ENCODE peak calls at places on chromosomes 6 and 20, in four cellular contexts. D, U, X and N are unnamed samples.

GRCh38 chr20:32685541-32686529 is 12.1 kb upstream of the C20orf203 start:
- DNase-seq in X (no peak), U (peak; percentile 100), D (no peak), N (no peak)

GRCh38 chr20:53655909-53656652 is 62.4 kb upstream of the ZNF217 start:
- DNase-seq in X (no peak), U (no peak), D (no peak), N (no peak)

GRCh38 chr6:36127462-36128016 is 2.8 kb upstream of the MAPK13 start:
- DNase-seq in D (no peak), X (peak; percentile 92), U (peak; percentile 77), N (peak; percentile 56)

GRCh38 chr6:104908031-104908430 is 48.3 kb upstream of the HACE1 start:
- DNase-seq in U (no peak), D (no peak), X (no peak), N (no peak)

GRCh38 chr20:7926767-7927166 is 13.5 kb downstream of the HAO1 start:
- DNase-seq in X (no peak), U (peak; percentile 23), D (peak; percentile 12), N (no peak)

GRCh38 chr20:33684533-33685327 is 1.5 kb downstream of the E2F1 start:
- DNase-seq in X (no peak), D (no peak), U (no peak), N (no peak)

GRCh38 chr6:32153252-32153834 is 598 bp upstream of the PPT2 start:
- DNase-seq in X (peak; percentile 68), D (no peak), U (peak; percentile 48), N (peak; percentile 38)

GRCh38 chr6:107823047-107823557 is 1.0 kb downstream of the SCML4 start:
- DNase-seq in D (no peak), U (no peak), X (no peak), N (no peak)

GRCh38 chr20:39961667-39962066 is 727.4 kb downstream of the MAFB start:
- DNase-seq in U (no peak), D (no peak), X (no peak), N (no peak)

GRCh38 chr6:43091020-43091419 is 14.9 kb downstream of the PTK7 start:
- DNase-seq in U (no peak), X (no peak), D (no peak), N (no peak)

GRCh38 chr6:119368917-119369316 is 19.4 kb upstream of the MAN1A1 start:
- DNase-seq in X (no peak), D (no peak), U (no peak), N (no peak)

GRCh38 chr6:38144365-38144764 is 324.8 kb downstream of the ZFAND3 start:
- DNase-seq in U (no peak), X (no peak), D (no peak), N (no peak)

GRCh38 chr6:154460306-154461071 is 50.0 kb downstream of the CNKSR3 start:
- DNase-seq in U (peak; percentile 95), X (no peak), D (no peak), N (no peak)

GRCh38 chr20:24735263-24735662 is 213.8 kb upstream of the CST7 start:
- DNase-seq in D (no peak), U (no peak), X (no peak), N (no peak)

GRCh38 chr20:31606928-31607639 is 2.0 kb downstream of the ID1 start:
- DNase-seq in D (peak; percentile 93), X (peak; percentile 90), U (peak; percentile 99), N (no peak)

GRCh38 chr20:36775826-36776225 is 2.3 kb upstream of the DSN1 start:
- DNase-seq in D (no peak), U (no peak), X (no peak), N (no peak)

GRCh38 chr6:158818008-158818579 is 1.1 kb downstream of the EZR start:
- DNase-seq in X (peak; percentile 87), D (no peak), U (peak; percentile 55), N (no peak)

GRCh38 chr6:147585256-147585655 is 76.8 kb downstream of the SAMD5 start:
- DNase-seq in X (no peak), D (no peak), U (no peak), N (no peak)

GRCh38 chr20:5863040-5863811 is 87.1 kb downstream of the TRMT6 start:
- DNase-seq in X (no peak), U (no peak), D (no peak), N (no peak)

GRCh38 chr6:30615958-30616810 is 859 bp downstream of the PPP1R10 start:
- DNase-seq in X (no peak), D (no peak), U (peak; percentile 61), N (no peak)

GRCh38 chr6:37620519-37620918 is 77.2 kb downstream of the MDGA1 start:
- DNase-seq in D (no peak), U (peak; percentile 73), X (no peak), N (no peak)

GRCh38 chr6:44176935-44177509 is 18.4 kb downstream of the CAPN11 start:
- DNase-seq in U (no peak), X (no peak), D (no peak), N (no peak)

GRCh38 chr6:2429460-2429859 is 184.1 kb upstream of the GMDS start:
- DNase-seq in X (no peak), U (no peak), D (no peak), N (no peak)

GRCh38 chr6:127069659-127070279 is 48.7 kb upstream of the RSPO3 start:
- DNase-seq in D (peak; percentile 36), U (peak; percentile 39), X (no peak), N (no peak)

GRCh38 chr20:38836991-38837390 is 31.5 kb downstream of the PPP1R16B start:
- DNase-seq in X (no peak), D (no peak), U (no peak), N (no peak)

GRCh38 chr6:110518281-110518623 is 41.8 kb upstream of the SLC22A16 start:
- DNase-seq in U (peak; percentile 34), X (no peak), D (no peak), N (no peak)
- TF ChIP-seq SIN3A in U (no peak), X (no peak), D (no peak), N (no peak)

GRCh38 chr6:5749666-5750215 is 257.0 kb downstream of the NRN1 start:
- DNase-seq in U (no peak), D (no peak), X (no peak), N (no peak)

GRCh38 chr6:5754904-5755303 is 251.8 kb downstream of the NRN1 start:
- DNase-seq in X (no peak), U (no peak), D (no peak), N (no peak)

GRCh38 chr6:5751525-5752252 is 255.0 kb downstream of the NRN1 start:
- DNase-seq in D (no peak), X (no peak), U (no peak), N (no peak)

GRCh38 chr6:5753187-5753586 is 253.5 kb downstream of the NRN1 start:
- DNase-seq in X (no peak), U (no peak), D (no peak), N (no peak)

GRCh38 chr6:5752282-5752681 is 254.4 kb downstream of the NRN1 start:
- DNase-seq in X (no peak), U (no peak), D (no peak), N (no peak)
- TF ChIP-seq TCF7L2 in X (no peak), U (no peak), D (no peak), N (no peak)

GRCh38 chr6:123830110-123830509 is 26.4 kb downstream of the NKAIN2 start:
- DNase-seq in X (no peak), U (no peak), D (no peak), N (no peak)

DNA sequence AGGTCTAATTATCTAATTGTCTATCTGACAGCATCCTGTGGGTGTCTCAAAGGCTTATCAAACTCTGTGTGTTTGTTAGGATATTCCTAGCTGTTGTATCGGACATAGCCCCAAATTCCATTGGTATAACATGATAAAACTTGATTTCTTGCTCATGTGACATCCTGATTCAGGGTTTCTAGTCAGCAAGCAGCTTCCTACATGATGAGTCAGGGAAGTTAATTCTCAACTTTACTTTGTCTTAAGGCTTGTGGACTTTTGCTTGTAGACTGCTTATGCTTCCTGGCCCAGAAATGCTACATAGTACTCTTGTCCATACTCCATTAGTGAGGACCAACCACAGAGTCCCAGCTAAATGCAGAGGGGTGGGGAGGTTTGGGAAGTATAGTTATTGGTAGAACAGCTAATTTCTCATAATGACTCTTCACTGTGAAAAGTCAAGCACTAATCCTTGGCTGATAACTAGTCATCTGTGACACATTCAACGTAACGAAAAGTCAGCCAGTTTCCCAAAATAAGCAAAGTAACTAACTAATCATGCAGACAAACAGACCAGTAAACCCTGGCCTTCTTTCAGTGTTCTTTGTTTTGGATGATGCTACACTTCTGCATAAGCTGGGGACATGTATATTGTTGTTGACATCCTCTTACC is 25.8 kb downstream of the NKAIN2 start:
- DNase-seq in U (no peak), X (no peak), D (no peak), N (no peak)
- TF ChIP-seq SIN3A in U (no peak), X (no peak), D (no peak), N (no peak)

DNA sequence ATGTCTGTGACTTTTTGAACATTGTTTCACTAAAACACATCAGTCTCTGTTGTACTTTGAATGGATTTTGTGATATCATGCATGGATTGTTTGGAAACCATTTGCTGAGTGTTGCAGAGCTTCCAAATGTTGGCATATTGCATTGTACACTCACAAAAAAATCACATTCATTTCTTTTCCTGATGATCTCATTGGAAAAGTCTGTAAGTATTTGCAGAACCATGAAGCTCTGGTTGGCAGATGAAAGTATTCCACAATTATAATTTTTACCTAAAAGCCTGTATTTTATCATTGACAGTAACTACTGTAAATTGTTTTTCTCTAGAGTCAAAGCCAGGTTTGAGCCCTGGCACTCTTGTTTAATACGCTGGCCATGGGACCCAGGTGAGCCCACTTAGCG is 42.1 kb downstream of the VAPB start:
- DNase-seq in D (no peak), U (no peak), X (no peak), N (no peak)
- TF ChIP-seq TCF7L2 in D (no peak), U (no peak), X (no peak), N (no peak)

DNA sequence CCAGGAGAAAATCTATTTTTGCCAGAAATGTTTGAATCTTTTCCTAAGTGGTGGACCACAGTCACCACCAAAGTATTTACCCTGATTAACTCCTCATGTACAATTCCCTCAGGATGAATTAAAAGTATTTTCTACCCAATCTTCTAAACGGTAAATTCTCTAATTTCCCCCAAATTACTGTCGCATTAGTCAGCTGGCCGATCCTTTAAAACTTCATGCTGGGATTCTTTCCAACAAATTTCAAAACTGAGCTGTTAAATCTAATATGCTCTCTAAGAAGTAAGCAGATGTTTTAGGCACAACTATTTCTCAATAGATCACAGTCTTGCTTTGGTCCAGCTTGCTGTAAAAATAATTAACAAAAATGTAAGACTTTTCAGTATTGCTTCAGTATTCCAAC is 447.2 kb downstream of the FRK start:
- DNase-seq in X (no peak), U (no peak), D (no peak), N (no peak)
- TF ChIP-seq SIN3A in X (no peak), U (no peak), D (no peak), N (no peak)

DNA sequence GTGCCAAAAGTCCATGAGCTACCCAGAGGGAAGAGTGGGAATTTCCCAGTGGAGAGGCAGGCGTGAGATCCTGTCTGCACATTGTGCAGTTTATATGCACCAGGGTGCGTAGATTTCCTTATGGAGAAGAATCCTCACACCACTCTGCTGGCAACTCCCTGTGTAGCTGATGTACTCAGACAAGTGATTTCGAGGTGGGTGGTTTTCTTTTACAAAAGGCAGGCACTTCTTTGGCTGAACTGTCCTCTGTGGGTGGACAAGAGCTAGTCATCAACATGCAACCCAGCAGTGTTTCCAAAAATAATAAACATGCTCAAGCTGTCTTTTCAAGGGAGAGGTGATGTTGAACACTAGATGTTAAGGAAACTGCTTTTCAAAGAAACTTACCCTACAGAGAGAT is 121.7 kb upstream of the NXT1 start:
- DNase-seq in D (no peak), U (no peak), X (no peak), N (no peak)
- TF ChIP-seq TCF7L2 in D (no peak), U (no peak), X (no peak), N (no peak)

GRCh38 chr6:152248987-152249386 is 388.2 kb downstream of the SYNE1 start:
- DNase-seq in U (no peak), X (no peak), D (no peak), N (no peak)
- TF ChIP-seq SIN3A in U (no peak), X (no peak), D (no peak), N (no peak)